ENCODE peak calls at places on chromosomes 2 and 18, in four cellular contexts. One of them, this sample, is unnamed.

GRCh38 chr2:144711546-144712276 is 191.8 kb upstream of the ZEB2 start:
- DNase-seq in nephron progenitor cell: no peak
- DNase-seq in CD4-positive, alpha-beta T cell: no peak
- DNase-seq in NCI-H1105 treated with DMSO at 0.1 percent for 48 hours: no peak
- DNase-seq in this sample: no peak

GRCh38 chr2:75537658-75538057 is 23.1 kb downstream of the EVA1A start:
- DNase-seq in NCI-H1105 treated with DMSO at 0.1 percent for 48 hours: no peak
- DNase-seq in CD4-positive, alpha-beta T cell: no peak
- DNase-seq in nephron progenitor cell: no peak
- DNase-seq in this sample: no peak

GRCh38 chr2:30757737-30758136 is 49.5 kb downstream of the CAPN13 start:
- DNase-seq in CD4-positive, alpha-beta T cell: peak
- DNase-seq in NCI-H1105 treated with DMSO at 0.1 percent for 48 hours: no peak
- DNase-seq in nephron progenitor cell: no peak
- DNase-seq in this sample: no peak

GRCh38 chr2:175414872-175415487 is 233.5 kb upstream of the ATP5MC3 start:
- DNase-seq in nephron progenitor cell: peak
- DNase-seq in NCI-H1105 treated with DMSO at 0.1 percent for 48 hours: peak
- DNase-seq in CD4-positive, alpha-beta T cell: no peak
- DNase-seq in this sample: peak

GRCh38 chr2:59462418-59463197 is 1090.8 kb downstream of the BCL11A start:
- DNase-seq in NCI-H1105 treated with DMSO at 0.1 percent for 48 hours: no peak
- DNase-seq in CD4-positive, alpha-beta T cell: no peak
- DNase-seq in nephron progenitor cell: no peak
- DNase-seq in this sample: no peak

GRCh38 chr2:85053802-85054201 is 79.4 kb upstream of the TCF7L1 start:
- DNase-seq in CD4-positive, alpha-beta T cell: no peak
- DNase-seq in NCI-H1105 treated with DMSO at 0.1 percent for 48 hours: no peak
- DNase-seq in nephron progenitor cell: no peak
- DNase-seq in this sample: no peak

GRCh38 chr18:76453057-76453561 is 41.9 kb downstream of the ZNF516 start:
- DNase-seq in NCI-H1105 treated with DMSO at 0.1 percent for 48 hours: no peak
- DNase-seq in nephron progenitor cell: no peak
- DNase-seq in CD4-positive, alpha-beta T cell: no peak
- DNase-seq in this sample: no peak

GRCh38 chr2:177529166-177529565 is 136.6 kb downstream of the AGPS start:
- DNase-seq in NCI-H1105 treated with DMSO at 0.1 percent for 48 hours: no peak
- DNase-seq in CD4-positive, alpha-beta T cell: no peak
- DNase-seq in nephron progenitor cell: no peak
- DNase-seq in this sample: no peak

GRCh38 chr2:163182764-163183354 is 344.3 kb upstream of the KCNH7 start:
- DNase-seq in CD4-positive, alpha-beta T cell: no peak
- DNase-seq in NCI-H1105 treated with DMSO at 0.1 percent for 48 hours: peak
- DNase-seq in nephron progenitor cell: no peak
- DNase-seq in this sample: no peak

GRCh38 chr2:217370391-217370790 is 510.5 kb upstream of the TNP1 start:
- DNase-seq in nephron progenitor cell: no peak
- DNase-seq in CD4-positive, alpha-beta T cell: no peak
- DNase-seq in NCI-H1105 treated with DMSO at 0.1 percent for 48 hours: no peak
- DNase-seq in this sample: no peak

GRCh38 chr18:44895176-44895798 is 214.6 kb downstream of the SETBP1 start:
- DNase-seq in nephron progenitor cell: no peak
- DNase-seq in CD4-positive, alpha-beta T cell: no peak
- DNase-seq in NCI-H1105 treated with DMSO at 0.1 percent for 48 hours: peak
- DNase-seq in this sample: peak

GRCh38 chr2:38158361-38159128 is 82.6 kb upstream of the CYP1B1 start:
- DNase-seq in CD4-positive, alpha-beta T cell: no peak
- DNase-seq in NCI-H1105 treated with DMSO at 0.1 percent for 48 hours: no peak
- DNase-seq in nephron progenitor cell: no peak
- DNase-seq in this sample: no peak

GRCh38 chr2:27249891-27250651 is 12.8 kb downstream of the SLC30A3 start:
- DNase-seq in NCI-H1105 treated with DMSO at 0.1 percent for 48 hours: no peak
- DNase-seq in CD4-positive, alpha-beta T cell: peak
- DNase-seq in nephron progenitor cell: peak
- DNase-seq in this sample: peak

GRCh38 chr2:111704246-111704645 is 179.7 kb downstream of the ANAPC1 start:
- DNase-seq in CD4-positive, alpha-beta T cell: no peak
- DNase-seq in NCI-H1105 treated with DMSO at 0.1 percent for 48 hours: no peak
- DNase-seq in nephron progenitor cell: no peak
- DNase-seq in this sample: no peak

GRCh38 chr2:235541838-235542549 is 48.2 kb downstream of the AGAP1 start:
- DNase-seq in NCI-H1105 treated with DMSO at 0.1 percent for 48 hours: no peak
- DNase-seq in CD4-positive, alpha-beta T cell: no peak
- DNase-seq in nephron progenitor cell: no peak
- DNase-seq in this sample: no peak

GRCh38 chr2:134134313-134134706 is 119.6 kb upstream of the MGAT5 start:
- DNase-seq in CD4-positive, alpha-beta T cell: no peak
- DNase-seq in NCI-H1105 treated with DMSO at 0.1 percent for 48 hours: no peak
- DNase-seq in nephron progenitor cell: no peak
- DNase-seq in this sample: no peak

GRCh38 chr2:218873359-218874194 is 7.1 kb upstream of the WNT10A start:
- DNase-seq in nephron progenitor cell: peak
- DNase-seq in NCI-H1105 treated with DMSO at 0.1 percent for 48 hours: no peak
- DNase-seq in CD4-positive, alpha-beta T cell: no peak
- DNase-seq in this sample: no peak

This sample was measured in NCI-H146.